ENCODE peak calls at places on chromosome 22, in five cellular contexts. C is ovary, M is IMR-90, E is stomach, R is testis. A is an unnamed sample.

GRCh38 chr22:46657655-46657953 is 37.4 kb downstream of the GRAMD4 start:
- DNase-seq in M (no peak), R (no peak), E (no peak), C (no peak), A (no peak)

GRCh38 chr22:44931077-44931540 is 78.7 kb downstream of the PHF21B start:
- DNase-seq in R (peak), M (peak), E (no peak), C (peak), A (no peak)

GRCh38 chr22:49294656-49295464 is 532.8 kb downstream of the BRD1 start:
- DNase-seq in R (peak), M (no peak), C (no peak), E (peak), A (no peak)

GRCh38 chr22:29427176-29427760 is 11.1 kb upstream of the RFPL1 start:
- DNase-seq in E (no peak), R (no peak), C (no peak), M (no peak), A (no peak)

GRCh38 chr22:39574779-39575551 is 4.4 kb downstream of the CACNA1I start:
- DNase-seq in M (peak), C (no peak), E (no peak), R (no peak), A (peak)

GRCh38 chr22:45450931-45451651 is 37.6 kb downstream of the RIBC2 start:
- DNase-seq in M (peak), C (peak), R (no peak), E (no peak), A (no peak)

GRCh38 chr22:45237065-45237990 is 3.4 kb downstream of the KIAA0930 start:
- DNase-seq in C (no peak), M (no peak), E (no peak), R (no peak), A (no peak)

GRCh38 chr22:23889620-23890019 is 4.6 kb upstream of the MIF start:
- DNase-seq in R (no peak), E (peak), C (no peak), M (no peak), A (no peak)

GRCh38 chr22:38180841-38181452 is 683 bp downstream of the PLA2G6 start:
- DNase-seq in C (peak), E (peak), R (peak), M (no peak), A (peak)

GRCh38 chr22:40256501-40256900 is 78.8 kb downstream of the TNRC6B start:
- DNase-seq in M (no peak), R (no peak), C (no peak), E (no peak), A (no peak)

GRCh38 chr22:17772249-17772962 is 1.9 kb downstream of the BID start:
- DNase-seq in R (no peak), M (peak), C (no peak), E (no peak), A (no peak)

GRCh38 chr22:17774206-17774927 is at the start of gene BID:
- DNase-seq in E (peak), M (peak), R (no peak), C (no peak), A (peak)

GRCh38 chr22:17772963-17773605 is 1.2 kb downstream of the BID start:
- DNase-seq in C (no peak), E (no peak), R (no peak), M (peak), A (no peak)

GRCh38 chr22:17774928-17775675 is 833 bp upstream of the BID start:
- DNase-seq in M (no peak), R (no peak), C (no peak), E (no peak), A (no peak)

DNA sequence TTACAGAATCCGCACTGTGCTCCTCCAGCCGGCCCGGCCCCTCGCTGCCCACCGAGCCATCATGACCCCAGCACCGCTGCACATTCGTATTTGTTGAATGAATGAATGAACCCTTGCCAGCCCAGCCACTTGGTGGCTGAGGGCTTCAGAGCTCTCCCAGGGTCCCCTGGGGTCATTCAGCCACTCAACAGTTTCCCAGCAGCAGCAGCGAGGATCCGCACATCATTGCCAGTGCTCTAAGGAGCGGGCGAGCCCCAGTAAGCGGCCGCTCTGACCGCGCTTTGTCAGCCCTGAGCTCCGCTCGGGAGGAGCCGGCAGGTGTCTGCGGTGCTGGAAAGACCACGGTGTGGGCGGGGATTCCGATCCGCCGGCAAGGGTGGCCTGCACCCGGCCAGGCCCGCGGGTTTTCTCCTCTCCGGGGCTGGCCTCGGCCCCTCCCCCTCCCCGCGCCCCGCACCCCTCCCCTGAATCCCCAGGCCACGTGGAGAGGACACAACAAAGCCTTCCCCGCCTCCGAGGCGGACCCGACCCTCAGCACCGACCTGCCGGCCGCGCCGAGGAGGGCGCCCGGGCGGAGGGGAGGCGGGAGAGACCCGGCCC is 563 bp downstream of the BID start:
- DNase-seq in M (peak), R (peak), E (peak), C (no peak), A (peak)
- TF ChIP-seq POLR2A in M (no peak), R (no peak), E (no peak), C (no peak), A (no peak)

GRCh38 chr22:50507421-50507990 is at the start of gene LMF2:
- DNase-seq in M (no peak), C (peak), E (peak), R (peak), A (peak)
- TF ChIP-seq POLR2A in M (peak), C (peak), E (no peak), R (no peak), A (no peak)

GRCh38 chr22:27241430-27242110 is 560.0 kb downstream of the MN1 start:
- DNase-seq in E (peak), R (peak), M (no peak), C (peak), A (no peak)
- TF ChIP-seq POLR2A in E (no peak), R (no peak), M (no peak), C (no peak), A (no peak)

DNA sequence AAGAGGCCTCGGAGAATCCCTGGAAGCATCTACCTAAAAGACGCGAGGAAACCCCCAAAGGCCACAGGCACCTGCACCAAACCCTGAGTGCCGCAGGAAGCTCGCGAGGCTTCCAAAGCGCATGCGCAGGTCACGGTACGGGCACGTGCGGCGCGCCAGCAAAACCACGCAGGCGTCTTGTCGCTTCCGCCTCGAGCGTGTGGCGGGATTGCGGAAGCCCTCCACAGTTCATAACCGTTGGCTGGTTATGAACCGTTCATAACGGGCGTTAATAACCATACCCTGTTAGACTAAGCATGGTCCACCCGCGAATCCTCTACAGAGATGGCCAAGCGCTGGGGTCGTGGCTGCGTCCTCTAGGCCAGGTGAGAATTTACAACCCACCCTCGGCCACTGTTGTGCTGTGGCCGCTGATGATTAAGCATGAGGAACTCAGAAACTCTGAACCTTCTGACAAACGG is 46.4 kb downstream of the MORC2 start:
- DNase-seq in C (peak), R (peak), M (peak), E (peak), A (peak)
- TF ChIP-seq POLR2A in C (no peak), R (no peak), M (no peak), E (no peak), A (peak)

GRCh38 chr22:20952544-20953341 is 14.3 kb upstream of the AIFM3 start:
- DNase-seq in M (no peak), R (no peak), E (no peak), C (no peak), A (no peak)

GRCh38 chr22:20951932-20952380 is 15.1 kb upstream of the AIFM3 start:
- DNase-seq in M (no peak), R (no peak), E (no peak), C (no peak), A (no peak)

GRCh38 chr22:20953342-20953608 is 13.8 kb upstream of the AIFM3 start:
- DNase-seq in C (no peak), E (no peak), M (no peak), R (no peak), A (no peak)

GRCh38 chr22:20949698-20950183 is 17.3 kb upstream of the AIFM3 start:
- DNase-seq in M (no peak), R (no peak), E (no peak), C (no peak), A (no peak)

GRCh38 chr22:20951151-20951931 is 15.7 kb upstream of the AIFM3 start:
- DNase-seq in C (no peak), R (no peak), E (no peak), M (no peak), A (no peak)
- TF ChIP-seq POLR2A in C (no peak), R (no peak), E (no peak), M (no peak), A (no peak)

DNA sequence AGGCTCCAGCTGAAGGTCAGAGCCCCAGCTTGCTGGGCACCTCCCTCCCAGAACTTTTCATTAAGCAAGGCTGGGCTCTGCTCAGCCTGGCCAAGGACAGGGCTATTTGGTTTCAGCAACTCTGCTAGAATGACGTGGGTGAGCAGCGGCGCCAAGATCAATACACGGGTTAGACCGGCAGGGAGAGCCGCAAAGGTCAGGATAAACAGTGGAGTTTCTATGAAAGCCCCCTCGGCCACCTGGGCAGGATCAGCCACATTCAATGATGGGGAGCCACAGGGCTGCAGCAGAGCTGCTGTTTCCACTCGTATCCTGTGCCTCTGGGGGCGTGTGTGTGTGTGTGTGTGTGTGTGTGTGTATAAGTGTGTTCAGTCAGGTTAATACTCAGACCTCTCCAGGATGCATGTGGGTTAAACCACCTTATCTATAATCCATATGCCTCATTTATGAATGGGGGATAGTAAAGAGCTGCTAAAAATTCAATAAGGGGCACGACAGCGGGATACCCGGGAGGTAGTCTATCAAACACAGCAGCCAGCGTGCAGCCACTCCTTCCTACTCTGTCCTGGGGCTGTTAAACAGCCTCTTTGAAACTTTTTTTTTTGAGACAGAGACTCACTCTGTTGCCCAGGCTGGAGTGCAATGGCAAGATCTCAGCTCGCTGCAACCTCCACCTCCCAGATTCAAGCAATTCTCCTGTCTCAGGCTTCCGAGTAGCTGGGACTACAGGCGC is 34.8 kb downstream of the MYH9 start:
- DNase-seq in R (peak), E (peak), C (peak), M (peak), A (no peak)
- TF ChIP-seq POLR2A in R (no peak), E (no peak), C (no peak), M (no peak), A (no peak)